ENCODE peak calls at places on chromosomes 5 and 9, in eight cellular contexts. B is stimulated activated CD8-positive, alpha-beta memory T cell treated with anti-CD3 and anti-CD28 coated beads, Interleukin-7, amount 100 ng/mL, for 24 hours; S is NCI-H1105 treated with DMSO at 0.1 percent for 48 hours; R is CD4-positive, alpha-beta memory T cell; A is NCI-H510A treated with DMSO at 0.1 percent for 48 hours; U is NCI-H748 treated with DMSO at 0.1 percent for 48 hours; H is GM13976; V is IMR-90. J is an unnamed sample.

GRCh38 chr5:34656001-34656699 is at the start of gene RAI14:
- DNase-seq in U (peak), S (peak), A (peak), V (peak), B (no peak), R (peak), H (peak), J (peak)

GRCh38 chr9:127954831-127955293 is 17.2 kb upstream of the DPM2 start:
- DNase-seq in B (no peak), A (no peak), S (no peak), U (no peak), V (no peak), R (no peak), H (no peak), J (no peak)

GRCh38 chr9:115998661-115999060 is 154.9 kb upstream of the PAPPA start:
- DNase-seq in S (no peak), A (no peak), B (no peak), R (no peak), V (peak), U (no peak), H (no peak), J (no peak)

GRCh38 chr9:35918780-35919179 is 9.5 kb downstream of the SPAAR start:
- DNase-seq in U (no peak), S (no peak), A (no peak), R (no peak), V (no peak), H (no peak), B (no peak), J (no peak)

GRCh38 chr5:135364416-135365262 is 34.4 kb downstream of the MACROH2A1 start:
- DNase-seq in B (no peak), S (peak), A (no peak), V (no peak), U (peak), H (no peak), R (no peak), J (no peak)

GRCh38 chr9:69571032-69571431 is 101.1 kb downstream of the APBA1 start:
- DNase-seq in U (no peak), H (no peak), V (no peak), A (no peak), S (no peak), B (no peak), R (no peak), J (no peak)

GRCh38 chr9:79555474-79555873 is 16.3 kb upstream of the TLE4 start:
- DNase-seq in U (peak), A (no peak), B (no peak), V (peak), S (no peak), H (no peak), R (no peak), J (no peak)

GRCh38 chr5:135425641-135426040 is 21.5 kb downstream of the DCANP1 start:
- DNase-seq in R (no peak), B (no peak), H (no peak), S (no peak), V (no peak), A (no peak), U (no peak), J (no peak)

GRCh38 chr9:34375901-34376595 is 650 bp downstream of the MYORG start:
- DNase-seq in U (peak), R (peak), A (peak), S (peak), B (no peak), V (no peak), H (peak), J (no peak)

GRCh38 chr5:1416856-1417469 is 28.3 kb downstream of the SLC6A3 start:
- DNase-seq in S (no peak), V (no peak), R (no peak), U (no peak), H (no peak), A (no peak), B (no peak), J (no peak)

GRCh38 chr9:86751207-86751606 is 196.1 kb downstream of the GAS1 start:
- DNase-seq in S (no peak), U (no peak), A (no peak), R (no peak), B (no peak), H (no peak), V (peak), J (no peak)

GRCh38 chr5:119996128-119996527 is 366.8 kb downstream of the FAM170A start:
- DNase-seq in R (no peak), A (no peak), U (no peak), B (no peak), V (peak), H (no peak), S (no peak), J (no peak)

GRCh38 chr9:36148652-36149051 is 12.1 kb downstream of the GLIPR2 start:
- DNase-seq in S (no peak), U (no peak), R (peak), V (peak), A (no peak), H (peak), B (peak), J (no peak)

GRCh38 chr5:67831081-67831480 is 384.5 kb upstream of the PIK3R1 start:
- DNase-seq in U (peak), B (no peak), A (no peak), S (no peak), R (no peak), V (no peak), H (no peak), J (no peak)

GRCh38 chr5:175796536-175797499 is 74.6 kb upstream of the CPLX2 start:
- DNase-seq in A (peak), B (peak), S (peak), H (peak), U (peak), R (peak), V (peak), J (peak)

GRCh38 chr5:35303152-35303551 is 72.9 kb upstream of the PRLR start:
- DNase-seq in R (no peak), B (no peak), V (no peak), H (no peak), A (no peak), S (no peak), U (no peak), J (no peak)

GRCh38 chr5:2563046-2563445 is 188.4 kb downstream of the IRX2 start:
- DNase-seq in V (no peak), B (no peak), S (no peak), A (no peak), R (no peak), U (no peak), H (no peak), J (no peak)

GRCh38 chr5:151218177-151218576 is 5.7 kb downstream of the CCDC69 start:
- DNase-seq in R (no peak), S (no peak), A (no peak), V (no peak), B (no peak), U (no peak), H (no peak), J (no peak)